ENCODE peak calls at places on chromosomes 1 and 21, in ten cellular contexts. T, H, Q, G, B, P, M, U, K and S are unnamed samples.

GRCh38 chr1:59549903-59550302 is 253.0 kb downstream of the FGGY start:
- DNase-seq in Q (peak), B (no peak), G (no peak), T (no peak), M (peak), H (peak), P (no peak), K (no peak), U (no peak), S (peak)

GRCh38 chr1:940121-941026 is 16.7 kb downstream of the SAMD11 start:
- DNase-seq in Q (no peak), K (no peak), U (peak), T (peak), M (no peak), G (no peak), H (no peak), B (no peak), P (peak), S (peak)

GRCh38 chr1:19079983-19080472 is 123.6 kb upstream of the IFFO2 start:
- DNase-seq in H (no peak), G (no peak), K (no peak), P (peak), M (no peak), B (no peak), U (no peak), T (no peak), Q (no peak), S (no peak)

GRCh38 chr21:27545754-27546349 is 579.0 kb upstream of the ADAMTS5 start:
- DNase-seq in G (no peak), U (no peak), M (no peak), B (no peak), P (no peak), K (no peak), Q (no peak), T (no peak), H (no peak), S (no peak)

GRCh38 chr1:180611016-180611930 is 20.5 kb upstream of the XPR1 start:
- DNase-seq in K (no peak), U (no peak), B (no peak), T (peak), M (no peak), P (no peak), H (peak), G (no peak), Q (peak), S (no peak)

GRCh38 chr21:35923971-35924370 is 136.4 kb downstream of the SETD4 start:
- DNase-seq in Q (no peak), K (no peak), H (no peak), T (no peak), U (no peak), B (no peak), M (no peak), P (no peak), G (no peak), S (no peak)

GRCh38 chr1:192005976-192006375 is 152.3 kb upstream of the RGS18 start:
- DNase-seq in B (no peak), M (no peak), Q (no peak), K (no peak), P (no peak), U (no peak), H (no peak), G (no peak), T (no peak), S (no peak)

GRCh38 chr1:205589618-205590456 is 42.0 kb downstream of the ELK4 start:
- DNase-seq in P (no peak), M (peak), K (no peak), Q (no peak), B (no peak), G (no peak), U (no peak), T (no peak), H (no peak), S (no peak)

GRCh38 chr1:238955934-238956333 is 430.4 kb upstream of the CHRM3 start:
- DNase-seq in B (no peak), U (no peak), M (no peak), G (no peak), T (no peak), K (no peak), P (no peak), H (no peak), Q (no peak), S (no peak)

GRCh38 chr1:32651461-32652073 is 559 bp downstream of the RBBP4 start:
- DNase-seq in M (no peak), Q (no peak), B (peak), T (no peak), K (peak), H (no peak), P (no peak), G (no peak), U (no peak), S (no peak)

GRCh38 chr1:204218552-204218951 is 4.8 kb upstream of the GOLT1A start:
- DNase-seq in H (no peak), K (no peak), P (peak), T (no peak), B (no peak), U (no peak), G (no peak), M (no peak), Q (no peak), S (no peak)

GRCh38 chr1:184049291-184049690 is 2.2 kb upstream of the TSEN15 start:
- DNase-seq in M (no peak), H (no peak), B (no peak), U (no peak), Q (no peak), K (no peak), P (no peak), T (no peak), G (no peak), S (no peak)

GRCh38 chr1:184050631-184051030 is 899 bp upstream of the TSEN15 start:
- DNase-seq in B (no peak), P (no peak), K (no peak), H (no peak), Q (no peak), M (no peak), U (no peak), G (no peak), T (no peak), S (no peak)

GRCh38 chr1:184049836-184050468 is 1.6 kb upstream of the TSEN15 start:
- DNase-seq in T (no peak), P (no peak), M (no peak), H (no peak), K (no peak), B (no peak), U (no peak), Q (no peak), G (no peak), S (no peak)

GRCh38 chr1:184051138-184051484 is 419 bp upstream of the TSEN15 start:
- DNase-seq in H (no peak), U (no peak), P (no peak), Q (no peak), K (no peak), B (no peak), M (no peak), G (no peak), T (no peak), S (no peak)

GRCh38 chr1:184048841-184049240 is 2.7 kb upstream of the TSEN15 start:
- DNase-seq in P (no peak), H (no peak), U (no peak), G (no peak), B (no peak), M (no peak), K (no peak), Q (no peak), T (no peak), S (no peak)
- TF ChIP-seq POLR2AphosphoS5 in P (no peak), H (no peak), U (no peak), G (no peak), B (no peak), M (no peak), K (no peak), Q (no peak), T (no peak), S (no peak)

DNA sequence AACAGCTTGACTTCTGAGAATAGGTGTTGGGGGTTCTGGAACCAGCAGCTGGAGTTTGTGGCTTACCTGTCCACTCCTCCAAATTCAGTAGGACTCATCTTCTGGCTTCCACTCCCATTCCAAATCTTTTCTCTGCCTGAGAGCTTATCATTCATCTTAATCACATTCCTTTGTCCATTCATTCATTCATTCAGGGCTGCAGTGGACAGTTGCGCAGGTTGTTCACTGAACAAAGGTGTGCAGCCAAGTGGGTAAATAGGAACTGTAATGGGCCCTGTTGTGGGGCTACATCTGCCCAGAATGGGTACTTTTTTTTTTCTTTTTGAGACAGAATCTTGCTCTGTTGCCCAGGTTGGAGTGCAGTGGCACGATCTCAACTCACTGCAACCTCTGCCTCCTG is 3.4 kb upstream of the HSPG2 start:
- DNase-seq in P (no peak), H (no peak), M (no peak), T (no peak), G (no peak), B (no peak), K (no peak), U (no peak), Q (no peak), S (no peak)
- TF ChIP-seq POLR2AphosphoS5 in P (no peak), H (no peak), M (no peak), T (no peak), G (no peak), B (no peak), K (no peak), U (no peak), Q (no peak), S (no peak)

DNA sequence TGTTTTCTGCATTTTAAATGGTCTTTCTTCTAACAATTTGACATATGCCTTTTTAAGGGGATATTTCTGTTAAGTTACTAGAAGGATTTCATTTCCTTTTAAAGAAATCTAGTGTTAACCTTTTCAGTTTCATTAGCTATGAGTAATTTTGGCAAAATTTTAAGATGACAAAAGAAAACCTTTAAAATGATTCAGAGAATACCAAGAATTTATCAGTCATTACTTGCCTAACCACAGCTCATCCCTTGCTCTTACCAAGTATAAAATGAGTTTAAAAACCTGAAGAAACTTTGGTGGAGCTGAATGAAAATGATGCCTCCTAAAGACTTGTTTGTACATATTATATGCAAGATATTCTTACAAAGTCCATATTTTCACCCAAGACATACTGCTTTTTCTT is 101.7 kb downstream of the NEK7 start:
- DNase-seq in M (no peak), H (no peak), U (no peak), B (no peak), P (no peak), G (no peak), Q (no peak), T (no peak), K (no peak), S (no peak)
- TF ChIP-seq POLR2AphosphoS5 in M (no peak), H (no peak), U (no peak), B (no peak), P (no peak), G (no peak), Q (no peak), T (no peak), K (no peak), S (no peak)

GRCh38 chr1:230253150-230253549 is 173.0 kb downstream of the PGBD5 start:
- DNase-seq in B (no peak), Q (no peak), T (no peak), K (no peak), P (no peak), U (no peak), G (no peak), H (no peak), M (no peak), S (no peak)

GRCh38 chr1:230254265-230254664 is 171.9 kb downstream of the PGBD5 start:
- DNase-seq in Q (no peak), M (no peak), U (no peak), K (no peak), P (no peak), B (no peak), G (no peak), H (no peak), T (no peak), S (no peak)

GRCh38 chr1:230256896-230257295 is 169.2 kb downstream of the PGBD5 start:
- DNase-seq in B (no peak), H (no peak), T (no peak), Q (no peak), K (no peak), P (no peak), U (no peak), G (no peak), M (no peak), S (no peak)

GRCh38 chr1:230255991-230256390 is 170.1 kb downstream of the PGBD5 start:
- DNase-seq in U (no peak), M (no peak), K (no peak), Q (no peak), G (no peak), B (no peak), P (no peak), T (no peak), H (no peak), S (no peak)

DNA sequence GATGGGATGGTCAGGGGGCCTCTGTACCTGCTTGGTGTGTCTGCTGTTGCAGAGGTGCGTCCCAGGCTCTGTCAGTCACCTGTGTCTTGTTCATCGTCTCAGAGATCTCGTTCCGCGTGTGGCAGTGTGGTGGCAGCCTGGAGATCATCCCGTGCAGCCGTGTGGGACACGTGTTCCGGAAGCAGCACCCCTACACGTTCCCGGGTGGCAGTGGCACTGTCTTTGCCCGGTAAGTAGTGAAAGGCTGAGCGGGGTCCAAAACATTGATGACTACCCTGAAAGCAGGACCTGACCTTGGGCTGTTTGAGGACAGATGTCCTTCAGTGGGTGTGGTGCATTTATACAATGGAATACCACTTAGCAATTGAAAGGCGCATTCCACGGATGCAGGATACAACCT is 171.0 kb downstream of the PGBD5 start:
- DNase-seq in B (no peak), P (no peak), K (no peak), T (no peak), H (no peak), G (no peak), Q (no peak), M (no peak), U (no peak), S (no peak)
- TF ChIP-seq POLR2AphosphoS5 in B (no peak), P (no peak), K (no peak), T (no peak), H (no peak), G (no peak), Q (no peak), M (no peak), U (no peak), S (no peak)